ENCODE peak calls at places on chromosome 9, in four cellular contexts. W, A, S and V are unnamed samples.

GRCh38 chr9:16046713-16047112 is 493.9 kb downstream of the CCDC171 start:
- DNase-seq in S (no peak), A (no peak), W (no peak), V (no peak)

GRCh38 chr9:79028101-79028500 is 543.7 kb upstream of the TLE4 start:
- DNase-seq in S (no peak), A (no peak), W (no peak), V (no peak)

GRCh38 chr9:103713631-103714030 is 380.5 kb upstream of the SMC2 start:
- DNase-seq in W (no peak), A (no peak), S (no peak), V (no peak)

GRCh38 chr9:127812936-127813675 is 10.4 kb downstream of the FPGS start:
- DNase-seq in W (no peak), S (no peak), A (no peak), V (no peak)

GRCh38 chr9:82410306-82410705 is 421.7 kb downstream of the SPATA31D1 start:
- DNase-seq in W (no peak), S (no peak), A (no peak), V (no peak)

GRCh38 chr9:95411211-95411892 is 93.8 kb upstream of the FANCC start:
- DNase-seq in W (no peak), A (no peak), S (no peak), V (no peak)

GRCh38 chr9:36731576-36731975 is 158.9 kb downstream of the MELK start:
- DNase-seq in A (no peak), W (no peak), S (no peak), V (no peak)

GRCh38 chr9:133807818-133808217 is 69.7 kb upstream of the SARDH start:
- DNase-seq in S (no peak), A (no peak), W (no peak), V (no peak)

GRCh38 chr9:129624947-129625346 is 1.0 kb upstream of the NTMT1 start:
- DNase-seq in A (no peak), S (no peak), W (no peak), V (peak; percentile 81)

GRCh38 chr9:137551656-137552534 is at the start of gene MRPL41:
- DNase-seq in S (peak; percentile 94), A (peak; percentile 94), W (peak; percentile 93), V (peak; percentile 38)

GRCh38 chr9:35758475-35759050 is 4.5 kb upstream of the MSMP start:
- DNase-seq in W (no peak), S (no peak), A (no peak), V (peak; percentile 9)

GRCh38 chr9:6230037-6230778 is 14.6 kb downstream of the IL33 start:
- DNase-seq in A (no peak), W (no peak), S (no peak), V (no peak)

GRCh38 chr9:72661401-72662135 is 140.2 kb downstream of the TMC1 start:
- DNase-seq in S (no peak), A (no peak), W (no peak), V (no peak)

GRCh38 chr9:132249690-132250089 is 87.8 kb downstream of the NTNG2 start:
- DNase-seq in S (no peak), A (no peak), W (no peak), V (no peak)

GRCh38 chr9:24096756-24097155 is 270.7 kb upstream of the ELAVL2 start:
- DNase-seq in S (no peak), W (no peak), A (no peak), V (peak; percentile 58)

GRCh38 chr9:94843089-94843488 is 116.6 kb downstream of the AOPEP start:
- DNase-seq in W (no peak), S (peak; percentile 54), A (no peak), V (no peak)

GRCh38 chr9:34644766-34645314 is 1.6 kb upstream of the GALT start:
- DNase-seq in W (no peak), A (no peak), S (peak; percentile 56), V (no peak)

GRCh38 chr9:135242406-135242805 is 154.9 kb downstream of the OLFM1 start:
- DNase-seq in A (no peak), S (no peak), W (no peak), V (no peak)

GRCh38 chr9:695252-695651 is 146.2 kb upstream of the DMRT1 start:
- DNase-seq in S (no peak), W (no peak), A (no peak), V (no peak)

GRCh38 chr9:18146329-18146728 is 327.6 kb upstream of the ADAMTSL1 start:
- DNase-seq in W (no peak), A (no peak), S (no peak), V (no peak)

GRCh38 chr9:15400281-15400941 is 22.3 kb upstream of the SNAPC3 start:
- DNase-seq in W (no peak), S (no peak), A (no peak), V (no peak)

GRCh38 chr9:88503101-88503844 is 31.7 kb upstream of the NXNL2 start:
- DNase-seq in S (no peak), W (no peak), A (peak; percentile 20), V (no peak)

GRCh38 chr9:77927265-77927664 is 104.3 kb downstream of the GNAQ start:
- DNase-seq in W (no peak), A (no peak), S (no peak), V (peak; percentile 13)

GRCh38 chr9:35571113-35571512 is 33.9 kb upstream of the TESK1 start:
- DNase-seq in A (no peak), W (no peak), S (no peak), V (no peak)

GRCh38 chr9:114281421-114282103 is 41.3 kb upstream of the ORM1 start:
- DNase-seq in W (no peak), S (no peak), A (peak; percentile 57), V (no peak)

GRCh38 chr9:130997925-130998595 is 10.9 kb upstream of the LAMC3 start:
- DNase-seq in A (no peak), S (peak; percentile 95), W (peak; percentile 20), V (peak; percentile 66)

GRCh38 chr9:24342457-24342856 is 203.2 kb downstream of the IZUMO3 start:
- DNase-seq in S (no peak), A (no peak), W (no peak), V (no peak)

GRCh38 chr9:81430727-81431126 is 258.6 kb downstream of the TLE1 start:
- DNase-seq in S (no peak), A (no peak), W (no peak), V (no peak)